ENCODE peak calls at places on chromosomes 5 and 9, in six cellular contexts. Z is transverse colon, V is mucosa of descending colon, N is left ventricle myocardium inferior, A is activated B cell treated with CpG ODN at 0.5 μM for 24 hours, R is cardiac fibroblast. I is an unnamed sample.
A peak's percentile ranks its signal among the peaks of the same experiment; 100 is the strongest.

GRCh38 chr5:54317511-54318260 is 7.3 kb upstream of the ARL15 start:
- DNase-seq in Z (no peak), V (no peak), N (no peak), A (no peak), R (no peak), I (no peak)

GRCh38 chr5:76715734-76716455 is at the start of gene F2R:
- DNase-seq in Z (peak; percentile 62), V (peak; percentile 56), N (peak; percentile 73), A (peak; percentile 23), R (peak; percentile 82), I (peak; percentile 87)

GRCh38 chr5:61969347-61969746 is 336.7 kb upstream of the KIF2A start:
- DNase-seq in Z (no peak), V (no peak), N (no peak), A (no peak), R (peak; percentile 0), I (no peak)

GRCh38 chr5:36683821-36684434 is 77.5 kb downstream of the SLC1A3 start:
- DNase-seq in Z (no peak), V (no peak), N (peak; percentile 60), A (no peak), R (peak; percentile 39), I (peak; percentile 33)

GRCh38 chr5:97182571-97183099 is 412 bp downstream of the RIOK2 start:
- DNase-seq in Z (no peak), V (peak; percentile 18), N (no peak), A (no peak), R (peak; percentile 40), I (no peak)

GRCh38 chr9:109922617-109923260 is 142.7 kb downstream of the PALM2AKAP2 start:
- DNase-seq in Z (no peak), V (no peak), N (no peak), A (no peak), R (no peak), I (no peak)

GRCh38 chr5:43997647-43998251 is 391.5 kb downstream of the FGF10 start:
- DNase-seq in Z (no peak), V (no peak), N (no peak), A (no peak), R (peak; percentile 52), I (no peak)

GRCh38 chr5:90545511-90545910 is 13.1 kb upstream of the ADGRV1 start:
- DNase-seq in Z (no peak), V (no peak), N (no peak), A (no peak), R (no peak), I (no peak)

GRCh38 chr9:84857224-84857623 is 187.7 kb downstream of the NTRK2 start:
- DNase-seq in Z (no peak), V (no peak), N (no peak), A (no peak), R (peak; percentile 48), I (no peak)

GRCh38 chr9:4662108-4662988 is at the start of gene PLPP6:
- DNase-seq in Z (peak; percentile 93), V (peak; percentile 92), N (peak; percentile 85), A (peak; percentile 66), R (peak; percentile 82), I (peak; percentile 89)

GRCh38 chr9:21789541-21790037 is 12.8 kb upstream of the MTAP start:
- DNase-seq in Z (peak; percentile 49), V (peak; percentile 77), N (no peak), A (no peak), R (peak; percentile 97), I (peak; percentile 40)

GRCh38 chr9:89009049-89009840 is 18.0 kb downstream of the S1PR3 start:
- DNase-seq in Z (no peak), V (no peak), N (no peak), A (no peak), R (no peak), I (no peak)

GRCh38 chr9:136901516-136902258 is 15.4 kb downstream of the TRAF2 start:
- DNase-seq in Z (peak; percentile 79), V (peak; percentile 75), N (no peak), A (peak; percentile 42), R (peak; percentile 63), I (no peak)

GRCh38 chr9:125639057-125639456 is 68.0 kb downstream of the MAPKAP1 start:
- DNase-seq in Z (no peak), V (no peak), N (no peak), A (no peak), R (no peak), I (no peak)

GRCh38 chr5:28766565-28767158 is 1728.3 kb upstream of the CDH9 start:
- DNase-seq in Z (no peak), V (no peak), N (no peak), A (no peak), R (peak; percentile 62), I (no peak)

GRCh38 chr5:105034335-105034734 is 1471.7 kb upstream of the NUDT12 start:
- DNase-seq in Z (no peak), V (no peak), N (no peak), A (no peak), R (peak; percentile 12), I (no peak)

DNA sequence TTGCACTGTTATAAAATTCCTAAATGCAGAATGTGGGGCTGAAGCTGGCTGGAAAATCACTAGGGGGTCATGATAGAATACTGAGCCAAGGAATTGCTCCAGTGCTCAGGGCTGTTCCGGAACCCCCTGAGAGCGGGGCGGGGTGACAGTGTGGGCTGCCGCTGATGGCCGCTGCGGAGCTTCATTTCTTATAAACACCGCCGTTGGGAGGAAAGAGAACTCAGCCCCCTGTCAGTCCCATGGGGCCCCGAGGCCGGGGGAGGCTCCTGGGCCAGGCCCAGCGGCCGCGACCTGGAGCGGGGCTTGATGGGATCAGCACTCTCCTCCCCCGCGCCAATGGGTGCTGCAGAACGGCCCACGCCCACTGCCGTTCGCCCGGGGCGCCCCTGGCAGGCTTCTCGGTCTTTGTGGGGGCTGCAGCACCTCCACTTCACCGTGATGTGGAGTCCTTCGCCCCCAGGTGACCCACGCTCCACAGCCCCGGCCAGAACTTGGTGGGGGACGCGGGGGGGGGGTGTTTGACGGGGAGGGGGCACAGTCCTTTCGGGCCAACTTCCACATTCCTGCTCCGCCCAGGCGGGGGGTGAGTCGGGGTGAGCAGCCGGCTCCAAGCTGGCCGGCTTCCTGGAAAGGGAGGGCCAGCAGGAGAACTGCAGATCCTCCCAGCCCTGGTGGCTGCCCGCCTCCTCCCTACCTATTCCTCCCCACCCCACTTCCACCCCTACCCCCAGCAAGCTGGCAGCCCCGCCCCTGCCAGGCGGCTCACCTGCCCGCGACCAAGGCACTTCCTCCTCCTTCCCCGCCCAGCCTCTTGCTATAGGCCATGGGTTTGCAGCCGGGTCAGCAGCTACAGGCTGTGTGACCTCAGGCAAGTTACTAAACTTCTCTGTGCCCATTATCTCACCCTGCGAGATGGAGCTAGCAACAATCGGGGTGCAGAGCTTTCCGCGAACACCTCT is 5.4 kb upstream of the IRF1 start:
- DNase-seq in Z (peak; percentile 97), V (peak; percentile 94), N (peak; percentile 91), A (peak; percentile 79), R (peak; percentile 90), I (peak; percentile 59)
- TF ChIP-seq CTCF in Z (no peak), V (no peak), N (no peak), A (no peak), R (no peak), I (no peak)

DNA sequence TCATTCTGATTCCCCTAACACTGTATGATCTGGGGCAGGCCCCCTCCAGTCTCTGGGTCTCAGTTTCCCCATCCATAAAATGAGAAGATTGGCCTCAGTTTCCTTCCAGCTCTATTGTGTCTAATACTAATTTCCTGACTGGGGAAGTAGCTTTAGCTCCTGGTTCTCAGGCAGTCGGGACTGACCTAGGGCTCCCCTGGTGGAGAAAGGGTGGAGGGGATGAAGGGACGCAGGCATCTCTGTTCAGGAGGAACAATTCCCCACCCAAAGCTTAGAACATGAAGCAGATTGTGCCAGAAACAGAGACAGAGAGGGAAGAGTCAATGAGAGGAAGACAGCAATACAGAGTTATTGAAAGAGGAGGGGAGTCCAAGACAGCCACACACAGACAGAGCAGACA is 14.2 kb upstream of the PTGS1 start:
- DNase-seq in Z (no peak), V (no peak), N (no peak), A (no peak), R (no peak), I (no peak)
- TF ChIP-seq CTCF in Z (no peak), V (no peak), N (no peak), A (no peak), R (peak; percentile 55), I (peak; percentile 39)

GRCh38 chr9:25205285-25205684 is 473.0 kb downstream of the TUSC1 start:
- DNase-seq in Z (no peak), V (no peak), N (no peak), A (no peak), R (no peak), I (no peak)
- TF ChIP-seq CTCF in Z (no peak), V (no peak), N (no peak), A (no peak), R (no peak), I (no peak)

GRCh38 chr5:181212080-181212479 is 7.1 kb upstream of the TRIM7 start:
- DNase-seq in Z (no peak), V (no peak), N (no peak), A (no peak), R (no peak), I (no peak)
- TF ChIP-seq CTCF in Z (no peak), V (no peak), N (no peak), A (no peak), R (no peak), I (no peak)